ENCODE peak calls at places on chromosomes 16 and 17, in five cellular contexts. O is pancreas; L is SJSA1; H is adrenal gland; G is CD8-positive, alpha-beta T cell. D is an unnamed sample.

GRCh38 chr17:4074831-4075495 is 67.9 kb downstream of the ZZEF1 start:
- DNase-seq in H (no peak), L (no peak), O (peak; percentile 33), G (no peak), D (peak; percentile 81)

GRCh38 chr17:30344283-30345088 is 10.6 kb upstream of the TMIGD1 start:
- DNase-seq in H (peak; percentile 19), O (peak; percentile 68), G (no peak), L (no peak), D (no peak)

GRCh38 chr16:29816694-29817441 is 916 bp downstream of the PAGR1 start:
- DNase-seq in H (peak; percentile 87), O (peak; percentile 77), G (peak; percentile 75), L (peak; percentile 72), D (peak; percentile 78)

GRCh38 chr17:16158721-16159120 is 56.6 kb downstream of the NCOR1 start:
- DNase-seq in L (no peak), H (no peak), G (no peak), O (no peak), D (no peak)

GRCh38 chr17:59840908-59841666 is 51.7 kb downstream of the TUBD1 start:
- DNase-seq in H (no peak), L (no peak), G (no peak), O (no peak), D (peak; percentile 65)

GRCh38 chr16:71276589-71277334 is 12.4 kb downstream of the CMTR2 start:
- DNase-seq in G (no peak), L (no peak), O (no peak), H (no peak), D (no peak)

GRCh38 chr16:2532494-2533141 is 1.4 kb upstream of the CEMP1 start:
- DNase-seq in H (peak; percentile 77), G (peak; percentile 75), O (peak; percentile 84), L (no peak), D (peak; percentile 83)

GRCh38 chr16:79928142-79928735 is 327.7 kb upstream of the MAF start:
- DNase-seq in G (no peak), H (no peak), O (no peak), L (no peak), D (no peak)

GRCh38 chr17:77130521-77130920 is 10.2 kb upstream of the SEC14L1 start:
- DNase-seq in L (no peak), H (no peak), G (no peak), O (no peak), D (no peak)

GRCh38 chr17:74373838-74374606 is 6.7 kb downstream of the GPR142 start:
- DNase-seq in L (no peak), G (no peak), H (no peak), O (no peak), D (no peak)

GRCh38 chr17:63041722-63042121 is 75.7 kb downstream of the TANC2 start:
- DNase-seq in H (no peak), O (no peak), G (no peak), L (no peak), D (no peak)

GRCh38 chr16:53068423-53068833 is 13.6 kb downstream of the CHD9 start:
- DNase-seq in H (no peak), G (peak; percentile 62), O (no peak), L (no peak), D (peak; percentile 66)

DNA sequence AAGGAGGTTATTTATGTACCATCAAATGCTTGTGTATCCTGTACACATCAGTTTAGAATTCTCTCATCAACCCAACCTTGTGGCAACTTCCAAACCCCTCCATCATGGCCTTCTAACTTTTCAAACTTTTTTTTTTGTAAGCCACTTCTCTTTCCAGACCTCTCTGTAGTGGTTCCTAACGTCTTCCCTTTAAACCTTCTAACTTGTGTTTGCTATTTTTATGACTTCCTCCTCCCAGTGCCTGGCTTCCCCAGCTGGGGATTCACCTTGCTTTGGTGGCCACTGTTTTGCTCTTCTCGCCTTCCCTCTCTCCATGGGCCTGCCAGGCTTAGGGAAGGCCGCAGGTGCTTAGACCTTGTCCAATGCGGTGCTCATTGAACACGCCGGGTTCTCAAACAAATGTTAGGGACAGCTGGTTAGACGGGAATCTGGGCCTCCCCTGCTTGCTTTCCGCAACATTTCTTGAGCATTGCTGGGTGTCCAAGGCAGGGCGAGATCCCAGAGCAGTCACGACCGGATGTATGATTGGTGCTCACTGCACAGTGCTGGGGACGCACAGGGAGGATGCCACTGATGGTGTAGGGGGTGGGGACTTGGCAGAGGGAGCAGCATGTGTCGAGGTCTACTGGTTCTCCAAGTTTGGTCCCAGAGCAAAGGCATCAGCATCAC is 1.1 kb upstream of the XYLT2 start:
- DNase-seq in H (peak; percentile 22), O (no peak), L (no peak), G (no peak), D (no peak)
- H3K4me3 ChIP-seq in H (no peak overlapping the region), O (no peak overlapping the region), L (no peak overlapping the region), G (peak overlapping the region; percentile 55), D (no peak overlapping the region)

DNA sequence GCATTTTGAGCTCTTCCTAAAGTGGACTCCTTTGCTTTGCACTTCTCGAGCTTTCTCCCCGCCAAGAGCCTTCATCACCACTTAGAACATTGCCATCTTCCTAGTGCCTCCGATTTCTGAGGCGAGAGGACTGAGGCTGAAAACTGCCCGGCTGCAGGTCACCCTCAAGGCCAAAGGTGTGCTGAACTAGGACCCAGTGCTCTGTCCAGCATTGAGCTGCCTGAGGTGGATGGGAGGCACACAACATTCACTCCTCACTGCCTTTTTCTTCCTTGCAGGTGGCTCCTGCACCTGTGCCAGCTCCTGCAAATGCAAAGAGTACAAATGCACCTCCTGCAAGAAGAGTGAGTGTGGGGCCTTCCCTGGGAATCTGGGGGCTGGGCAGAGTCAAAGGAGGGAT is 5.4 kb downstream of the MT1A start:
- DNase-seq in H (no peak), G (no peak), O (no peak), L (no peak), D (no peak)
- H3K4me3 ChIP-seq in H (no peak overlapping the region), G (peak overlapping the region; percentile 33), O (peak overlapping the region; percentile 44), L (no peak overlapping the region), D (no peak overlapping the region)

GRCh38 chr16:11501583-11502138 is 85.1 kb downstream of the LITAF start:
- DNase-seq in H (peak; percentile 17), G (no peak), L (no peak), O (no peak), D (no peak)

GRCh38 chr16:11499295-11500089 is 87.2 kb downstream of the LITAF start:
- DNase-seq in O (no peak), H (no peak), L (no peak), G (no peak), D (no peak)

GRCh38 chr16:11498683-11499082 is 88.0 kb downstream of the LITAF start:
- DNase-seq in H (no peak), L (no peak), G (no peak), O (no peak), D (no peak)

GRCh38 chr16:11502239-11502638 is 84.5 kb downstream of the LITAF start:
- DNase-seq in L (no peak), H (no peak), O (no peak), G (no peak), D (no peak)

GRCh38 chr16:11500720-11501346 is 85.9 kb downstream of the LITAF start:
- DNase-seq in G (no peak), L (no peak), O (no peak), H (no peak), D (no peak)
- H3K4me3 ChIP-seq in G (no peak overlapping the region), L (no peak overlapping the region), O (no peak overlapping the region), H (no peak overlapping the region), D (no peak overlapping the region)

GRCh38 chr17:2571523-2572303 is 21.7 kb upstream of the PAFAH1B1 start:
- DNase-seq in H (no peak), O (no peak), L (no peak), G (no peak), D (peak; percentile 65)
- H3K4me3 ChIP-seq in H (no peak overlapping the region), O (no peak overlapping the region), L (no peak overlapping the region), G (no peak overlapping the region), D (peak overlapping the region; percentile 45)

GRCh38 chr17:7579839-7580630 is 597 bp downstream of the CD68 start:
- DNase-seq in H (no peak), O (no peak), L (no peak), G (no peak), D (no peak)
- H3K4me3 ChIP-seq in H (no peak overlapping the region), O (no peak overlapping the region), L (no peak overlapping the region), G (no peak overlapping the region), D (no peak overlapping the region)

GRCh38 chr16:88782454-88783390 is 2.3 kb downstream of the PIEZO1 start:
- DNase-seq in L (peak; percentile 79), H (peak; percentile 72), G (no peak), O (no peak), D (peak; percentile 53)
- H3K4me3 ChIP-seq in L (peak overlapping the region; percentile 99), H (no peak overlapping the region), G (no peak overlapping the region), O (no peak overlapping the region), D (peak overlapping the region; percentile 67)

GRCh38 chr16:22342082-22342481 is 32.3 kb downstream of the CDR2 start:
- DNase-seq in G (no peak), L (no peak), O (no peak), H (no peak), D (no peak)
- H3K4me3 ChIP-seq in G (no peak overlapping the region), L (no peak overlapping the region), O (no peak overlapping the region), H (no peak overlapping the region), D (no peak overlapping the region)

D was measured in GM12865.